ENCODE peak calls at places on chromosomes 2 and 18, in six cellular contexts. V is sigmoid colon, Y is upper lobe of left lung, N is heart left ventricle, R is HCT116, Q is tibial nerve. O is an unnamed sample.
A peak's percentile ranks its signal among the peaks of the same experiment; 100 is the strongest.

GRCh38 chr18:8952796-8953760 is 149.4 kb upstream of the NDUFV2 start:
- DNase-seq in V (no peak), N (no peak), Q (no peak), Y (no peak), R (no peak), O (no peak)

GRCh38 chr2:3365219-3365618 is 12.4 kb downstream of the EIPR1 start:
- DNase-seq in Q (no peak), Y (no peak), R (no peak), N (no peak), V (no peak), O (no peak)

GRCh38 chr2:47401789-47402554 is 984 bp upstream of the MSH2 start:
- DNase-seq in Y (no peak), Q (no peak), R (no peak), V (no peak), N (no peak), O (no peak)

GRCh38 chr2:171143670-171144062 is 17.0 kb downstream of the TLK1 start:
- DNase-seq in Q (no peak), V (no peak), Y (no peak), N (no peak), R (no peak), O (no peak)

GRCh38 chr2:856041-856440 is 94.6 kb upstream of the SNTG2 start:
- DNase-seq in V (no peak), R (no peak), Q (no peak), Y (no peak), N (no peak), O (no peak)

GRCh38 chr18:48563027-48563426 is 24.2 kb downstream of the CTIF start:
- DNase-seq in Q (no peak), Y (no peak), R (no peak), N (peak; percentile 46), V (no peak), O (no peak)

GRCh38 chr2:96773922-96774321 is 13.2 kb downstream of the CNNM4 start:
- DNase-seq in Y (no peak), V (no peak), Q (no peak), R (no peak), N (no peak), O (no peak)

GRCh38 chr18:1914489-1914888 is 656.8 kb downstream of the METTL4 start:
- DNase-seq in N (no peak), R (peak; percentile 22), Y (no peak), Q (no peak), V (no peak), O (no peak)

GRCh38 chr18:30139631-30140287 is 902.8 kb downstream of the DSC3 start:
- DNase-seq in V (no peak), R (no peak), Y (no peak), N (no peak), Q (no peak), O (no peak)

GRCh38 chr2:172438741-172439508 is 11.5 kb downstream of the ITGA6 start:
- DNase-seq in R (peak; percentile 75), Q (no peak), V (no peak), N (peak; percentile 61), Y (no peak), O (no peak)

GRCh38 chr2:118056165-118056534 is 32.1 kb upstream of the INSIG2 start:
- DNase-seq in Y (no peak), Q (no peak), V (no peak), N (no peak), R (no peak), O (no peak)

GRCh38 chr2:82796132-82796531 is 1662.9 kb downstream of the SUCLG1 start:
- DNase-seq in R (no peak), N (no peak), Q (no peak), V (no peak), Y (no peak), O (no peak)

GRCh38 chr2:188367164-188367563 is 75.5 kb downstream of the GULP1 start:
- DNase-seq in Y (no peak), Q (no peak), N (no peak), V (no peak), R (no peak), O (no peak)

GRCh38 chr18:8795586-8795985 is 90.2 kb downstream of the MTCL1 start:
- DNase-seq in V (no peak), Y (no peak), N (no peak), R (no peak), Q (no peak), O (no peak)

GRCh38 chr2:101017371-101017770 is 15.3 kb downstream of the RPL31 start:
- DNase-seq in R (no peak), V (no peak), Y (no peak), N (no peak), Q (no peak), O (no peak)
- H3K36me3 ChIP-seq in R (peaks cover 39% of the 10 kb centered on the region), V (no peaks in the 10 kb centered on the region), Y (peaks cover 31% of the 10 kb centered on the region), N (peaks cover 43% of the 10 kb centered on the region), Q (peaks cover 4% of the 10 kb centered on the region), O (no peaks in the 10 kb centered on the region)

GRCh38 chr2:125224188-125224587 is 1199.1 kb downstream of the CNTNAP5 start:
- DNase-seq in Q (no peak), R (no peak), Y (no peak), V (no peak), N (no peak), O (no peak)

GRCh38 chr2:125227843-125228392 is 1202.8 kb downstream of the CNTNAP5 start:
- DNase-seq in Y (no peak), R (no peak), Q (no peak), V (no peak), N (no peak), O (no peak)

DNA sequence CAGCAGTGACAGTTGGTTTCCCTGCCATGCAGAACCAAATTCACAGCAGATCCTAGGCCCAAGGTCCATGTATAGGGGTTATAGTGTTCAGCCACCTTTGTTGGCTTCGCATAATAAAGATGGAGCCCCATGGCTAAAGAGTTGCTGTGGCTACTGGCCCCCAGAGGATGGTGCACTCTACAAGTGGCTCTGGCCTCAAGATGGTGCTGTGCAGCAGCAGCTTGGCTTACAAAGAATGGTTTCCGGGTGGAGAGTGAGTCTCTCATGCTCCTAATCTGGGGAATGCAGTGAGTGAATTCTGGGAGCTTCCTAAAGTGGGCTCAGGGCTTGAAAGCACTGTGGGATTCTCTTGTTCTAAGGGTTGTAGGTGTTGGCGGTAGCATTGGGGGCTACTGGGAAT is 1199.7 kb downstream of the CNTNAP5 start:
- DNase-seq in V (no peak), R (no peak), N (no peak), Q (no peak), Y (no peak), O (no peak)
- H3K4me1 ChIP-seq in V (no peaks in the 10 kb centered on the region), R (no peaks in the 10 kb centered on the region), N (no peaks in the 10 kb centered on the region), Q (no peaks in the 10 kb centered on the region), Y (no peaks in the 10 kb centered on the region), O (no peaks in the 10 kb centered on the region)

DNA sequence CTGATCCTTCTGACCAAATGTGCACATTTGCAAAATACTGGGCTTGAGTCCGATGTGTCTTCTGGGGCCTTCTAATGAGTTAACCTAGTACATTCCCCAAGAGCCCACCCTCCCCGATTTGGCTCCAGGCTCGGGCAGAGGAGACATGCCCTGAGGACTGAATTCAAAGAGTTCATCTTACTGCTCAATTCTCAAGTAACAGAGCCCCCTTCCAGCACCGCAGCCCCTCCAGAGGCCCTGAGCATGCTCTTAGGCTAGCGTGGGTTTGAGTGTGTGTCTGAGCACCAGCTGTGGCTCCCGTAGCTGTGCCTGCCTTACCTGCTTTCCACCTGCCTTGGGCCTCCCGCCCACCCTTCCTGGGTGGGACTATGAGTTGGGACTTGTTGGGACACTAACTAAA is 116.6 kb upstream of the COPS8 start:
- DNase-seq in V (no peak), Y (no peak), N (no peak), R (no peak), Q (no peak), O (no peak)
- TF ChIP-seq POLR2A in V (no peak), Y (no peak), N (no peak), R (no peak), Q (no peak), O (no peak)

GRCh38 chr2:100791294-100791935 is 28.5 kb upstream of the NPAS2 start:
- DNase-seq in Q (no peak), N (no peak), R (no peak), Y (no peak), V (no peak), O (no peak)

GRCh38 chr2:100796499-100797100 is 23.3 kb upstream of the NPAS2 start:
- DNase-seq in Q (no peak), Y (no peak), R (no peak), N (no peak), V (no peak), O (no peak)

GRCh38 chr2:100793982-100794381 is 26.0 kb upstream of the NPAS2 start:
- DNase-seq in Y (peak; percentile 42), R (peak; percentile 62), V (no peak), Q (no peak), N (no peak), O (no peak)

GRCh38 chr2:100791936-100792308 is 28.0 kb upstream of the NPAS2 start:
- DNase-seq in Q (no peak), N (no peak), R (no peak), V (no peak), Y (no peak), O (no peak)

GRCh38 chr2:100793220-100793619 is 26.7 kb upstream of the NPAS2 start:
- DNase-seq in Q (no peak), R (no peak), V (no peak), N (no peak), Y (no peak), O (no peak)
- H3K36me3 ChIP-seq in Q (no peaks in the 10 kb centered on the region), R (no peaks in the 10 kb centered on the region), V (no peaks in the 10 kb centered on the region), N (no peaks in the 10 kb centered on the region), Y (no peaks in the 10 kb centered on the region), O (no peaks in the 10 kb centered on the region)

GRCh38 chr2:149226790-149227189 is 103.6 kb upstream of the LYPD6 start:
- DNase-seq in R (no peak), Q (no peak), Y (peak; percentile 9), N (no peak), V (no peak), O (no peak)
- H3K4me1 ChIP-seq in R (no peaks in the 10 kb centered on the region), Q (no peaks in the 10 kb centered on the region), Y (no peaks in the 10 kb centered on the region), N (no peaks in the 10 kb centered on the region), V (peaks cover 3% of the 10 kb centered on the region), O (no peaks in the 10 kb centered on the region)

DNA sequence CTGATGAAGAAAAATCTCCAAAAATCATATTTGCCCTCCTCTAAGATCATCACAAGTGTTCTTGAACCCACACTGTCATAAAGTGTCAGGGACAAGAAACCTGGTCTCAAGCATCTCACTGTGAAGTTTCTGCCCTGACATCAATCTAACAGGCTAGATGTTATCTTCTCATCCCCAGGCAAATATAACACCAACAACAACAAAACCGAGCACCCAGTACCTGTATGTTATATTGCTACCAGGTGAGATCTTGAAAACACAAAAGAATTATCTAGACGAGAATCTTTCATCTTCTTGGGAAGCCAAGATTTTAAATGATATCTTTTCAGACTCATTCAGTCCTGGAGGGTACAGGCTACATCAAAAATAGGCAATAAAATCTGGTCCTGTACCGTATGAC is 8.8 kb upstream of the MAP4K3 start:
- DNase-seq in Q (no peak), V (no peak), R (no peak), N (no peak), Y (no peak), O (no peak)
- TF ChIP-seq POLR2A in Q (no peak), V (no peak), R (no peak), N (no peak), Y (no peak), O (no peak)

DNA sequence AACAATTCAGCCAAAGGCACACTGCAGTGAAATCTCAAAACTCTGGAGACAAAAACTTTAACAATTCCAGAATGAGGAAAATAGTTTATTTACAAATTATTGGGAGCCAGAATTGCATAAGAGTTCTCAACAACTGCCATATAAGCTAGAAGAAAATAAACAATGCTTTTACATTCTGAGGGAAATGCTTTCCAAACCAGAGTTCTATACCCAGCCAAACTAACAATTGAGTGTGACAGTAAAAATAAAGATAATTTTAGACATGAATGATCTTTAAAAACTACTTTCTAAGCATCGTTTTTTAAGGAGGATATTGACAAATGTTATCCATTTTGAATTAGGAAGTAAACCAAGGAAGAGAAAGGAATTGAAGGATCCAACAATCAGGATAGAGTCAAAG is 271.4 kb downstream of the DYSF start:
- DNase-seq in R (no peak), Y (no peak), N (no peak), Q (no peak), V (no peak), O (no peak)
- H3K36me3 ChIP-seq in R (no peaks in the 10 kb centered on the region), Y (no peaks in the 10 kb centered on the region), N (no peaks in the 10 kb centered on the region), Q (no peaks in the 10 kb centered on the region), V (no peaks in the 10 kb centered on the region), O (no peaks in the 10 kb centered on the region)

O was measured in uterus.